ENCODE peak calls at places on chromosome 13, in seven cellular contexts. X is CD4-positive, CD25-positive, alpha-beta regulatory T cell; B is small intestine; V is tibial artery; W is effector memory CD4-positive, alpha-beta T cell; C is cardiac muscle cell; J is uterus. R is an unnamed sample.

GRCh38 chr13:112513761-112514160 is 74.2 kb downstream of the TUBGCP3 start:
- DNase-seq in X (no peak), B (no peak), V (no peak), W (no peak), C (no peak), J (no peak), R (no peak)

GRCh38 chr13:94610475-94610874 is 8.8 kb downstream of the GPR180 start:
- DNase-seq in X (no peak), B (no peak), V (no peak), W (no peak), C (no peak), J (no peak), R (no peak)

GRCh38 chr13:35855531-35856019 is 275.6 kb downstream of the DCLK1 start:
- DNase-seq in X (no peak), B (no peak), V (no peak), W (no peak), C (no peak), J (no peak), R (peak; percentile 75)

GRCh38 chr13:31236211-31236786 is 36.5 kb downstream of the B3GLCT start:
- DNase-seq in X (no peak), B (peak; percentile 25), V (no peak), W (no peak), C (peak; percentile 40), J (no peak), R (peak; percentile 13)

GRCh38 chr13:29901714-29902631 is 51.6 kb upstream of the UBL3 start:
- DNase-seq in X (peak; percentile 13), B (peak; percentile 94), V (no peak), W (no peak), C (no peak), J (peak; percentile 32), R (no peak)

GRCh38 chr13:27622881-27623280 is 1.2 kb downstream of the POLR1D start:
- DNase-seq in X (no peak), B (no peak), V (no peak), W (no peak), C (no peak), J (no peak), R (no peak)

GRCh38 chr13:42876270-42876714 is 94.9 kb downstream of the FAM216B start:
- DNase-seq in X (no peak), B (no peak), V (no peak), W (no peak), C (no peak), J (no peak), R (peak; percentile 61)

GRCh38 chr13:106536244-106537034 is 977 bp upstream of the EFNB2 start:
- DNase-seq in X (peak; percentile 82), B (peak; percentile 85), V (peak; percentile 88), W (peak; percentile 71), C (peak; percentile 96), J (peak; percentile 89), R (peak; percentile 83)

GRCh38 chr13:58080806-58081205 is 449.3 kb downstream of the PCDH17 start:
- DNase-seq in X (no peak), B (no peak), V (no peak), W (no peak), C (peak; percentile 19), J (no peak), R (peak; percentile 13)

GRCh38 chr13:52599853-52600603 is 42.2 kb upstream of the HNRNPA1L2 start:
- DNase-seq in X (no peak), B (no peak), V (no peak), W (no peak), C (peak; percentile 42), J (peak; percentile 36), R (no peak)

GRCh38 chr13:107743523-107743922 is 471.8 kb downstream of the LIG4 start:
- DNase-seq in X (no peak), B (no peak), V (no peak), W (no peak), C (no peak), J (no peak), R (no peak)

GRCh38 chr13:75993823-75994222 is 357.7 kb downstream of the LMO7 start:
- DNase-seq in X (no peak), B (no peak), V (no peak), W (no peak), C (no peak), J (no peak), R (no peak)

GRCh38 chr13:80276371-80277289 is 64.3 kb downstream of the SPRY2 start:
- DNase-seq in X (no peak), B (no peak), V (no peak), W (no peak), C (no peak), J (no peak), R (no peak)

GRCh38 chr13:67052550-67053237 is 177.4 kb downstream of the PCDH9 start:
- DNase-seq in X (no peak), B (no peak), V (no peak), W (no peak), C (peak; percentile 6), J (no peak), R (no peak)

GRCh38 chr13:20193924-20194631 is 1.3 kb upstream of the GJB2 start:
- DNase-seq in X (peak; percentile 30), B (peak; percentile 16), V (no peak), W (no peak), C (no peak), J (no peak), R (no peak)

GRCh38 chr13:20232556-20233277 is 598 bp upstream of the GJB6 start:
- DNase-seq in X (no peak), B (no peak), V (no peak), W (no peak), C (no peak), J (no peak), R (no peak)

GRCh38 chr13:68535329-68535728 is 1305.2 kb upstream of the PCDH9 start:
- DNase-seq in X (no peak), B (no peak), V (no peak), W (no peak), C (no peak), J (no peak), R (no peak)

GRCh38 chr13:29994911-29995601 is 144.6 kb upstream of the UBL3 start:
- DNase-seq in X (no peak), B (no peak), V (no peak), W (no peak), C (no peak), J (peak; percentile 61), R (no peak)

GRCh38 chr13:110092869-110093268 is 214.1 kb downstream of the COL4A1 start:
- DNase-seq in X (no peak), B (no peak), V (no peak), W (no peak), C (no peak), J (no peak), R (no peak)

GRCh38 chr13:110089100-110089499 is 217.9 kb downstream of the COL4A1 start:
- DNase-seq in X (no peak), B (no peak), V (no peak), W (no peak), C (no peak), J (no peak), R (no peak)

GRCh38 chr13:110089815-110090214 is 217.1 kb downstream of the COL4A1 start:
- DNase-seq in X (no peak), B (no peak), V (no peak), W (no peak), C (no peak), J (no peak), R (no peak)
- H3K27ac ChIP-seq in X (no peak overlapping the region), B (no peak overlapping the region), V (no peak overlapping the region), W (no peak overlapping the region), C (no peak overlapping the region), J (no peak overlapping the region), R (no peak overlapping the region)

GRCh38 chr13:71587778-71588177 is 279.2 kb downstream of the DACH1 start:
- DNase-seq in X (no peak), B (no peak), V (no peak), W (no peak), C (no peak), J (no peak), R (no peak)

GRCh38 chr13:71587193-71587592 is 279.8 kb downstream of the DACH1 start:
- DNase-seq in X (no peak), B (no peak), V (no peak), W (no peak), C (no peak), J (no peak), R (no peak)

GRCh38 chr13:71591380-71591779 is 275.6 kb downstream of the DACH1 start:
- DNase-seq in X (no peak), B (no peak), V (no peak), W (no peak), C (no peak), J (no peak), R (no peak)

GRCh38 chr13:71590654-71591148 is 276.3 kb downstream of the DACH1 start:
- DNase-seq in X (no peak), B (no peak), V (no peak), W (no peak), C (no peak), J (no peak), R (no peak)
- H3K36me3 ChIP-seq in X (no peaks in the 10 kb centered on the region), B (no peaks in the 10 kb centered on the region), V (no peaks in the 10 kb centered on the region), W (no peaks in the 10 kb centered on the region), C (no peaks in the 10 kb centered on the region), J (no peaks in the 10 kb centered on the region), R (no peaks in the 10 kb centered on the region)

DNA sequence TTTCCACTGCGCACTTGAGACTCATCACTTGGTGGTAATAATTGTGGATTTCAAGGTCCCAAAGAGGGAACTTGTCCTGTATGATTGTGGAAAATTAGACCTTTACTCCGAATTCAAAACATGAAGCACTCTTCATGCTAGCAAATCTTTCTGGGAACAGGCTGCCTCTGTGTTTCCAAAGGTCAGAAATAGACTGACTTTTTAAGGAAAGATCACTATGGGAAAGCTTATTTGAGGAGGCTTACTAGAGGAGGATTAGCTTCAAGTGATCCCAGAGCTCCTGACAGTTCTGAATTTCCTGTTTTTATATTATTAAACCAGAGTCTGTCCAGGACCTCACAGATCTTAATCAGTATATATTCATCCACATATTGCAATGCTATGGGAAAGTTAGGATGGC is 5.5 kb downstream of the WDFY2 start:
- DNase-seq in X (no peak), B (no peak), V (no peak), W (no peak), C (no peak), J (no peak), R (no peak)
- H3K4me1 ChIP-seq in X (peaks cover 12% of the 10 kb centered on the region), B (no peaks in the 10 kb centered on the region), V (peaks cover 26% of the 10 kb centered on the region), W (peaks cover 9% of the 10 kb centered on the region), C (peaks cover 55% of the 10 kb centered on the region), J (peaks cover 14% of the 10 kb centered on the region), R (peaks cover 5% of the 10 kb centered on the region)

DNA sequence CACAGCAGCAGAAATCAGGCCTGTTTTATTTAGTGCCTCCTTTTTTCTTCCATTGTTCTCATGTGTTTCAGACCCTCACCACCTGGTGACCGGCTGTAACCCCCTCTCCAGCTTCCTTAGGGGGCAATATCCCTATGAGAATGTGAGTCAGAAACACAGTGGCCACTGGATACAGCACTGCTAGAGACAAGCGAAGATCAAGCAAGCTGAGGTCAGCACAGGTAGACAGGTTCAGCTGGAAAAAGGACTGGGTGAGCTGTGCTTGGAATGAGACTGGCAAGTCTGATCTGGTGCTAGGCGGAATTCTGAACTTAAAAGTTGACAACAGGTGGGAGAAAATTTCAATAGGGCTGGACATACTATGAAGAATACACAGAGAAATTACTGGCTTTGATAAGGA is 83.1 kb downstream of the ERCC5 start:
- DNase-seq in X (no peak), B (no peak), V (no peak), W (no peak), C (no peak), J (no peak), R (no peak)
- H3K27ac ChIP-seq in X (no peak overlapping the region), B (no peak overlapping the region), V (no peak overlapping the region), W (no peak overlapping the region), C (no peak overlapping the region), J (no peak overlapping the region), R (no peak overlapping the region)